ENCODE peak calls at places on chromosomes 13 and 19, in four cellular contexts. V, Z, D and G are unnamed samples.

GRCh38 chr13:60170414-60170813 is 6.7 kb upstream of the DIAPH3 start:
- DNase-seq in Z (no peak), D (no peak), V (no peak), G (no peak)

GRCh38 chr13:27712421-27712820 is 79.9 kb upstream of the GSX1 start:
- DNase-seq in D (no peak), V (no peak), Z (no peak), G (no peak)

GRCh38 chr19:2653717-2654584 is 48.5 kb downstream of the GNG7 start:
- DNase-seq in V (no peak), D (peak), Z (no peak), G (no peak)

GRCh38 chr13:113902956-113903355 is 39.1 kb upstream of the GAS6 start:
- DNase-seq in V (no peak), D (peak), Z (no peak), G (no peak)

GRCh38 chr19:4064551-4065260 is 2.0 kb downstream of the ZBTB7A start:
- DNase-seq in D (peak), Z (peak), V (no peak), G (peak)

GRCh38 chr19:46303702-46304397 is 7.0 kb downstream of the HIF3A start:
- DNase-seq in V (peak), Z (no peak), D (no peak), G (no peak)

GRCh38 chr19:32296694-32297093 is 48.7 kb upstream of the ZNF507 start:
- DNase-seq in V (no peak), Z (no peak), D (no peak), G (no peak)

GRCh38 chr13:38303816-38304215 is 45.8 kb upstream of the UFM1 start:
- DNase-seq in Z (no peak), V (no peak), D (no peak), G (no peak)